ENCODE peak calls at places on chromosomes 3 and 15, in ten cellular contexts. S is NCI-H2081; O is GM19239; V is NCI-H1436; C is Jurkat, Clone E6-1; B is H9; L is stimulated activated CD8-positive, alpha-beta memory T cell treated with anti-CD3 and anti-CD28 coated beads, Interleukin-15, amount 100 ng/mL, for 4 hours; Y is substantia nigra; I is NCI-H2029; F is GM23338. P is an unnamed sample.

GRCh38 chr15:101692799-101693198 is 31.5 kb downstream of the TARS3 start:
- DNase-seq in S (no peak), O (no peak), V (no peak), C (no peak), B (no peak), L (no peak), Y (no peak), I (no peak), F (no peak), P (peak)

GRCh38 chr3:7508821-7509220 is 647.9 kb downstream of the GRM7 start:
- DNase-seq in S (no peak), O (no peak), V (no peak), C (no peak), B (no peak), L (no peak), Y (no peak), I (no peak), F (no peak), P (no peak)

GRCh38 chr3:184015381-184016019 is 2.2 kb downstream of the ABCC5 start:
- DNase-seq in S (peak), O (no peak), V (no peak), C (no peak), B (no peak), L (no peak), Y (no peak), I (peak), F (no peak), P (no peak)

GRCh38 chr3:30685267-30685667 is 78.9 kb downstream of the TGFBR2 start:
- DNase-seq in S (no peak), O (no peak), V (no peak), C (no peak), B (no peak), L (no peak), Y (no peak), I (no peak), F (no peak), P (no peak)

GRCh38 chr15:42921049-42921731 is 612 bp upstream of the TTBK2 start:
- DNase-seq in S (no peak), O (no peak), V (no peak), C (peak), B (no peak), L (peak), Y (no peak), I (no peak), F (peak), P (peak)

GRCh38 chr3:186224211-186224610 is 115.3 kb upstream of the ETV5 start:
- DNase-seq in S (no peak), O (no peak), V (no peak), C (no peak), B (no peak), L (no peak), Y (no peak), I (no peak), F (no peak), P (no peak)

GRCh38 chr3:58035512-58035867 is 27.3 kb downstream of the FLNB start:
- DNase-seq in S (no peak), O (no peak), V (no peak), C (no peak), B (no peak), L (no peak), Y (no peak), I (no peak), F (no peak), P (no peak)

GRCh38 chr3:43023066-43023465 is 44.0 kb downstream of the GASK1A start:
- DNase-seq in S (no peak), O (no peak), V (no peak), C (no peak), B (no peak), L (no peak), Y (no peak), I (no peak), F (peak), P (no peak)

GRCh38 chr3:79361748-79362378 is 405.9 kb downstream of the ROBO1 start:
- DNase-seq in S (peak), O (peak), V (no peak), C (peak), B (no peak), L (no peak), Y (no peak), I (no peak), F (peak), P (peak)

GRCh38 chr3:64048631-64049061 is 25.4 kb upstream of the PSMD6 start:
- DNase-seq in S (no peak), O (no peak), V (no peak), C (no peak), B (no peak), L (no peak), Y (no peak), I (no peak), F (peak), P (no peak)

GRCh38 chr15:92306662-92307061 is 87.0 kb upstream of the ST8SIA2 start:
- DNase-seq in S (no peak), O (no peak), V (peak), C (peak), B (peak), L (no peak), Y (no peak), I (no peak), F (peak), P (peak)

GRCh38 chr3:48919215-48920138 is 835 bp downstream of the ARIH2 start:
- DNase-seq in S (peak), O (peak), V (no peak), C (peak), B (peak), L (peak), Y (no peak), I (peak), F (peak), P (peak)

GRCh38 chr3:104245981-104246380 is 1120.7 kb upstream of the ALCAM start:
- DNase-seq in S (no peak), O (no peak), V (no peak), C (no peak), B (no peak), L (no peak), Y (no peak), I (no peak), F (no peak), P (no peak)

GRCh38 chr15:81190922-81191507 is 5.7 kb upstream of the IL16 start:
- DNase-seq in S (no peak), O (no peak), V (no peak), C (no peak), B (no peak), L (no peak), Y (no peak), I (no peak), F (no peak), P (no peak)

GRCh38 chr3:67647390-67647878 is 7.0 kb downstream of the SUCLG2 start:
- DNase-seq in S (no peak), O (no peak), V (no peak), C (no peak), B (no peak), L (no peak), Y (no peak), I (no peak), F (no peak), P (no peak)

GRCh38 chr3:113151475-113152031 is 59.8 kb upstream of the BOC start:
- DNase-seq in S (peak), O (no peak), V (no peak), C (no peak), B (no peak), L (no peak), Y (no peak), I (peak), F (no peak), P (peak)

GRCh38 chr15:76100361-76100760 is 40.6 kb downstream of the TMEM266 start:
- DNase-seq in S (no peak), O (no peak), V (no peak), C (no peak), B (no peak), L (no peak), Y (no peak), I (no peak), F (no peak), P (no peak)

GRCh38 chr15:62894322-62895085 is 148.0 kb upstream of the TPM1 start:
- DNase-seq in S (no peak), O (no peak), V (no peak), C (no peak), B (no peak), L (no peak), Y (no peak), I (no peak), F (no peak), P (no peak)